ENCODE peak calls at places on chromosomes 11 and 22, in seven cellular contexts. P is CD4-positive, alpha-beta T cell; Y is Calu3; I is left ventricle myocardium inferior; D is IMR-90; T is GM12865; C is Caco-2. X is an unnamed sample.

GRCh38 chr22:38317237-38317994 is at the start of gene CSNK1E:
- DNase-seq in P (peak; percentile 65), Y (peak; percentile 80), I (peak; percentile 88), D (peak; percentile 33), T (peak; percentile 73), C (peak; percentile 83), X (peak; percentile 95)

GRCh38 chr22:41230399-41230785 is 10.3 kb downstream of the CHADL start:
- DNase-seq in P (no peak), Y (no peak), I (no peak), D (no peak), T (no peak), C (no peak), X (no peak)

GRCh38 chr22:35430897-35431322 is 31.0 kb downstream of the MCM5 start:
- DNase-seq in P (peak; percentile 60), Y (peak; percentile 94), I (peak; percentile 89), D (peak; percentile 96), T (peak; percentile 55), C (peak; percentile 91), X (peak; percentile 62)

GRCh38 chr22:28029201-28029948 is 110.3 kb upstream of the PITPNB start:
- DNase-seq in P (no peak), Y (peak; percentile 36), I (peak; percentile 45), D (peak; percentile 49), T (no peak), C (no peak), X (no peak)

GRCh38 chr22:44486538-44486937 is 11.5 kb downstream of the RTL6 start:
- DNase-seq in P (no peak), Y (peak; percentile 51), I (no peak), D (peak; percentile 27), T (no peak), C (no peak), X (no peak)

GRCh38 chr11:19996591-19996990 is 163.7 kb downstream of the DBX1 start:
- DNase-seq in P (no peak), Y (no peak), I (no peak), D (no peak), T (no peak), C (no peak), X (no peak)

GRCh38 chr11:19868281-19868821 is 155.7 kb downstream of the NAV2 start:
- DNase-seq in P (no peak), Y (no peak), I (peak; percentile 25), D (peak; percentile 65), T (no peak), C (no peak), X (no peak)

GRCh38 chr11:706439-706956 is 467 bp downstream of the EPS8L2 start:
- DNase-seq in P (no peak), Y (peak; percentile 62), I (no peak), D (peak; percentile 36), T (no peak), C (peak; percentile 60), X (peak; percentile 55)

GRCh38 chr11:60844045-60844869 is 2.3 kb downstream of the CCDC86 start:
- DNase-seq in P (no peak), Y (no peak), I (no peak), D (peak; percentile 56), T (no peak), C (no peak), X (no peak)

GRCh38 chr11:126210871-126211235 is 597 bp downstream of the RPUSD4 start:
- DNase-seq in P (no peak), Y (no peak), I (no peak), D (no peak), T (no peak), C (peak; percentile 50), X (no peak)

GRCh38 chr11:126391970-126392637 is 36.6 kb downstream of the ST3GAL4 start:
- DNase-seq in P (no peak), Y (no peak), I (no peak), D (no peak), T (peak; percentile 39), C (peak; percentile 51), X (no peak)

GRCh38 chr11:121451178-121451981 is 734 bp upstream of the SORL1 start:
- DNase-seq in P (peak; percentile 36), Y (no peak), I (no peak), D (no peak), T (peak; percentile 56), C (peak; percentile 66), X (no peak)

GRCh38 chr11:48093795-48094642 is 113.7 kb downstream of the PTPRJ start:
- DNase-seq in P (no peak), Y (peak; percentile 45), I (no peak), D (peak; percentile 78), T (no peak), C (peak; percentile 40), X (peak; percentile 34)

GRCh38 chr22:32803020-32803758 is 1.7 kb downstream of the TIMP3 start:
- DNase-seq in P (no peak), Y (no peak), I (peak; percentile 40), D (peak; percentile 70), T (no peak), C (peak; percentile 36), X (no peak)

GRCh38 chr11:94734563-94735275 is 33.4 kb upstream of the AMOTL1 start:
- DNase-seq in P (no peak), Y (no peak), I (no peak), D (no peak), T (no peak), C (no peak), X (no peak)

GRCh38 chr11:106786251-106786650 is 232.0 kb downstream of the GUCY1A2 start:
- DNase-seq in P (no peak), Y (no peak), I (no peak), D (no peak), T (no peak), C (no peak), X (no peak)

GRCh38 chr22:18076060-18076497 is 1.7 kb upstream of the PEX26 start:
- DNase-seq in P (peak; percentile 6), Y (peak; percentile 77), I (no peak), D (peak; percentile 91), T (peak; percentile 87), C (peak; percentile 84), X (peak; percentile 66)

GRCh38 chr11:112159098-112159761 is 4.7 kb downstream of the IL18 start:
- DNase-seq in P (no peak), Y (peak; percentile 18), I (no peak), D (no peak), T (peak; percentile 49), C (no peak), X (no peak)

GRCh38 chr11:93169950-93170561 is 27.7 kb downstream of the SLC36A4 start:
- DNase-seq in P (no peak), Y (no peak), I (no peak), D (peak; percentile 62), T (peak; percentile 35), C (peak; percentile 36), X (peak; percentile 8)

GRCh38 chr11:46208803-46209202 is 68.7 kb upstream of the CREB3L1 start:
- DNase-seq in P (no peak), Y (no peak), I (no peak), D (no peak), T (no peak), C (no peak), X (no peak)

GRCh38 chr22:32880906-32881596 is 79.5 kb downstream of the TIMP3 start:
- DNase-seq in P (no peak), Y (peak; percentile 2), I (peak; percentile 89), D (peak; percentile 73), T (no peak), C (no peak), X (no peak)

GRCh38 chr11:60005360-60005759 is 11.6 kb upstream of the OOSP4B start:
- DNase-seq in P (no peak), Y (no peak), I (no peak), D (no peak), T (no peak), C (no peak), X (no peak)

GRCh38 chr11:111308140-111308539 is 9.8 kb downstream of the POU2AF3 start:
- DNase-seq in P (no peak), Y (peak; percentile 51), I (no peak), D (peak; percentile 39), T (no peak), C (no peak), X (no peak)

GRCh38 chr11:95066721-95067041 is at the start of gene SRSF8:
- DNase-seq in P (no peak), Y (no peak), I (no peak), D (no peak), T (no peak), C (no peak), X (peak; percentile 28)

GRCh38 chr11:75276696-75277095 is 36.1 kb downstream of the TPBGL start:
- DNase-seq in P (no peak), Y (no peak), I (no peak), D (no peak), T (no peak), C (no peak), X (no peak)

GRCh38 chr11:66467034-66467659 is 442 bp downstream of the PELI3 start:
- DNase-seq in P (no peak), Y (peak; percentile 63), I (no peak), D (peak; percentile 15), T (peak; percentile 28), C (peak; percentile 89), X (peak; percentile 73)
- TF ChIP-seq CTCF in P (peak; percentile 45), Y (peak; percentile 14), I (peak; percentile 52), D (peak; percentile 30), T (peak; percentile 37), C (peak; percentile 48), X (no peak)

DNA sequence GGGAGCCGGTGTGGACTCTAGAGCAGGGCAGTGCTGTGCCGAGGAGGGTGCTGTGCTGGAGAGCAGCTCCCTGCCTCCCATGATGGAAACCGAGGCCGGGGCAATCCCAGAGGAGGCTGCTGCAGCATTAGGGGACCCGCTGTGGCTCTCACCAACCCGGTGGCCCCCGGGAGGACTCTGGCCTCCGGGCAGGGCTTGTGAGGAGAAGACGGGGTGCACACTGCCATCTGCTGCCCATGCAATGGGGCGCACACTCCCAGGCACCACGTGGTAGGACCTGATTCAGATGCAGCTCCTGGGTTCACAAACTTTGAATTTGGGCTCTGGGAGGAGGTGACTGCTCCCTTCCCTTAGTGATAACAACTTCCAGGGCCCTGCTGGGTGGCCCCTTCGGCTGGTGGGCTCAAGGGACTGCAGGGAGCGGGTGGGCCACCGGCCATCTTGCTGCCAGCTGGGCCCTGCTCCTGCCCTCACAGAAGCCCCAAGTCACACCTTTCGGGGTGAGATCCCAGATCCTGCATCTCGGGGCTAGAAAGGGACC is 93.8 kb upstream of the FGF3 start:
- DNase-seq in P (no peak), Y (peak; percentile 67), I (no peak), D (peak; percentile 20), T (peak; percentile 18), C (no peak), X (no peak)
- TF ChIP-seq CTCF in P (no peak), Y (peak; percentile 53), I (peak; percentile 27), D (peak; percentile 46), T (peak; percentile 34), C (peak; percentile 41), X (no peak)

DNA sequence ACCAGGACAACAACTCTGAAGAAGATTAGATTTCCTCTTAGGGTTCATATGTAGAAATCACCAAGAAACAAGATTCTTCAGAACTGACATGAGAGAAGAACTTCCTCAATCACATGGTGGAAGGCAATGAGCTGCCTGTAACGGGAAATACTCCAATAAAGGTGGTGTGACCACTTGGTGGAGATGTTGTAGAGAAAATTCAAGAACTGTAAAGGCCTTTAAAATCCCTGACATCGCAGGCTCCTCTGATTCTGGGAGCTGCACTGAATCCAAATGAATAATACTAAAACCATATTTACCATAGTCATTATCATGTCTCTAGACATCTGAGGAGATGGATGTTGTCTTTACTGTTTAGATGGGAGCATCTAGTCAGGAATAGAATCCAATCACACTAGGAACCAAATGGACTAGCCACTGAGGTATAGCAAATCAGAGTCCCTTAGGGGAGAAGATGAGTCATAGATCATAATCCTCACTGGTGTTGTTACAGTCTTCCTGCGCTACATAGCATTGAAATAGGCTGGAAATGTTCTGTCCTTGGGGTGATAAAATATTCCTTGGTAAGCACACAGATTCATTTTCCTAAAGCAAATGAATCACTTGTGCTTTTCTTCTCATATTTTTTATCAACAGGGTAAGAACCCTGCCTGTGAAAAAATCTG is 321.6 kb upstream of the TENM4 start:
- DNase-seq in P (no peak), Y (no peak), I (no peak), D (peak; percentile 3), T (no peak), C (peak; percentile 20), X (no peak)
- TF ChIP-seq CTCF in P (no peak), Y (no peak), I (peak; percentile 43), D (peak; percentile 9), T (no peak), C (peak; percentile 29), X (no peak)

GRCh38 chr11:134139303-134139872 is 70.5 kb downstream of the JAM3 start:
- DNase-seq in P (no peak), Y (no peak), I (no peak), D (no peak), T (no peak), C (no peak), X (no peak)
- TF ChIP-seq CTCF in P (no peak), Y (no peak), I (no peak), D (no peak), T (no peak), C (no peak), X (no peak)